ENCODE peak calls at places on chromosomes 4 and X, in four cellular contexts. One of them, this sample, is unnamed.

GRCh38 chrX:33855251-33855650 is 276.9 kb downstream of the FAM47A start:
- DNase-seq in NCI-H2029 treated with DMSO at 0.1 percent for 48 hours: no peak
- DNase-seq in AG20443: no peak
- DNase-seq in T-helper 9 cell: no peak
- DNase-seq in this sample: no peak

GRCh38 chr4:1559896-1560650 is 124.0 kb downstream of the FAM53A start:
- DNase-seq in NCI-H2029 treated with DMSO at 0.1 percent for 48 hours: no peak
- DNase-seq in T-helper 9 cell: no peak
- DNase-seq in AG20443: no peak
- DNase-seq in this sample: no peak

GRCh38 chrX:48800574-48801280 is 1.1 kb upstream of the HDAC6 start:
- DNase-seq in NCI-H2029 treated with DMSO at 0.1 percent for 48 hours: no peak
- DNase-seq in T-helper 9 cell: no peak
- DNase-seq in AG20443: no peak
- DNase-seq in this sample: no peak

GRCh38 chr4:110630621-110631402 is 7.9 kb upstream of the PITX2 start:
- DNase-seq in T-helper 9 cell: no peak
- DNase-seq in NCI-H2029 treated with DMSO at 0.1 percent for 48 hours: no peak
- DNase-seq in AG20443: no peak
- DNase-seq in this sample: no peak

GRCh38 chrX:23952984-23953907 is 45.4 kb downstream of the CXorf58 start:
- DNase-seq in AG20443: no peak
- DNase-seq in T-helper 9 cell: peak; percentile 4
- DNase-seq in NCI-H2029 treated with DMSO at 0.1 percent for 48 hours: no peak
- DNase-seq in this sample: peak; percentile 36

GRCh38 chr4:14827111-14827510 is 175.2 kb upstream of the CPEB2 start:
- DNase-seq in AG20443: peak; percentile 10
- DNase-seq in NCI-H2029 treated with DMSO at 0.1 percent for 48 hours: no peak
- DNase-seq in T-helper 9 cell: no peak
- DNase-seq in this sample: no peak

GRCh38 chr4:33493231-33493630 is 2751.1 kb downstream of the ARAP2 start:
- DNase-seq in T-helper 9 cell: no peak
- DNase-seq in AG20443: no peak
- DNase-seq in NCI-H2029 treated with DMSO at 0.1 percent for 48 hours: no peak
- DNase-seq in this sample: no peak

GRCh38 chrX:39308126-39308525 is 506.9 kb downstream of the MID1IP1 start:
- DNase-seq in AG20443: no peak
- DNase-seq in T-helper 9 cell: no peak
- DNase-seq in NCI-H2029 treated with DMSO at 0.1 percent for 48 hours: no peak
- DNase-seq in this sample: no peak